ENCODE peak calls at places on chromosomes 3 and 15, in six cellular contexts. A, D, C, J, S and X are unnamed samples.

GRCh38 chr3:126445506-126445905 is 30.2 kb downstream of the ZXDC start:
- DNase-seq in D (no peak), J (no peak), S (no peak), C (no peak), A (no peak), X (no peak)

GRCh38 chr3:5425371-5425770 is 237.9 kb downstream of the EDEM1 start:
- DNase-seq in J (no peak), S (no peak), D (no peak), A (no peak), C (no peak), X (no peak)

GRCh38 chr3:126542340-126543241 is 16.1 kb downstream of the C3orf22 start:
- DNase-seq in C (no peak), J (no peak), D (no peak), A (peak; percentile 57), S (no peak), X (no peak)

GRCh38 chr15:101063891-101064794 is 145.0 kb downstream of the LRRK1 start:
- DNase-seq in J (no peak), A (peak; percentile 64), D (no peak), C (no peak), S (peak; percentile 56), X (no peak)

GRCh38 chr3:168216851-168217250 is 121.1 kb upstream of the GOLIM4 start:
- DNase-seq in J (no peak), D (no peak), S (no peak), A (no peak), C (no peak), X (no peak)

GRCh38 chr3:62938583-62938982 is 63.4 kb upstream of the CADPS start:
- DNase-seq in D (no peak), A (no peak), C (no peak), S (no peak), J (no peak), X (no peak)

GRCh38 chr3:10964537-10965167 is 27.9 kb upstream of the SLC6A1 start:
- DNase-seq in C (no peak), A (no peak), S (no peak), D (no peak), J (no peak), X (no peak)

GRCh38 chr3:12894629-12895028 is 53.3 kb upstream of the RPL32 start:
- DNase-seq in D (no peak), C (no peak), J (no peak), S (no peak), A (no peak), X (no peak)

GRCh38 chr3:114308830-114309229 is 15.0 kb downstream of the TIGIT start:
- DNase-seq in S (no peak), J (no peak), A (no peak), C (no peak), D (peak; percentile 29), X (no peak)

GRCh38 chr3:102481050-102481449 is 46.2 kb downstream of the ZPLD1 start:
- DNase-seq in S (no peak), C (no peak), D (no peak), A (no peak), J (no peak), X (no peak)

GRCh38 chr15:80450811-80451321 is 46.7 kb downstream of the ARNT2 start:
- DNase-seq in S (no peak), D (no peak), A (no peak), C (peak; percentile 95), J (no peak), X (no peak)
- TF ChIP-seq CTCF in S (no peak), D (no peak), A (no peak), C (peak; percentile 8), J (no peak), X (no peak)

DNA sequence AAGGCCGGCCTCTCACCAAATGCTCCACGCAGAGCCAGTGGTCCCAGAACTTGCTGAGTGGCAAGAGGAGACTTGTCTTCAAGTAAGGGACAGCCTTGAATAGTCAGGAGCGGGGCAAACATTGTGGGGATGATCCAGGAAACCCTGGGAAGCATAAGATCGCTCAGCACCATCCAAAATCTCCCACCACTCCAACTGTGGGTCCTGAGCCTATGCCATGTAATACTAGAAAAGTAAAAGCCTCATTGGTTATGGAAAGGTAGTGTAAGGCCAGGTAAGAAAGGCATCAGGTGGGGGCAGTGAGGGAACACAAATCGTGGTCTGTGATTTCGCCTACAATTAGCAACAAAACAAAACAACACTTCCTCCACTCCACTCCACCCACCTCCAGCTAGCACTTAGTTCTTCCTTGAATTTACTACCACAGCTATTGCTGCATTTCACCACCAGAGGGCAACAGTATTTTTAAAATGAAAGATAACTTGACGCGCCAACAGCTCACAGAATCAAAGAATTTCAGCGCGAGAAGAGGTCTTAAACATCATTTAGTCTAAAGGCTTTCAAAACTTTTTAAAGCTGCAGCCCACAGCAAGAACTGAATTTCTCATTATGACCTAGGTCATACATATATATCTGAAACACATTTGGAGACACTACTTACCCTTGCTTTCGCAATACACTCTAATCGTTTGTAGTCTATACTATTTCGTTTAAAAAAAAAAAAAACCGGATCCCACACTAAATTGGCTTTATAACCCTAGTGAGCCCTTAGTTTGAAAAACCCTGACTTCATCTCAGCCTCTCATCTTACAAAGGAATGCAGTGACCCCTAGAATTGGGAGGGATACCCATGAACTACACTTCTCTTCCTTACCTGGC is 4.5 kb downstream of the RARRES1 start:
- DNase-seq in D (peak; percentile 24), J (no peak), C (peak; percentile 74), S (peak; percentile 75), A (no peak), X (no peak)
- H3K4me3 ChIP-seq in D (peak overlapping the region; percentile 11), J (peak overlapping the region; percentile 50), C (no peak overlapping the region), S (no peak overlapping the region), A (no peak overlapping the region), X (no peak overlapping the region)

GRCh38 chr3:3705090-3705775 is 94.0 kb upstream of the LRRN1 start:
- DNase-seq in S (no peak), A (no peak), J (no peak), C (no peak), D (no peak), X (no peak)

GRCh38 chr3:3699407-3699806 is 99.8 kb upstream of the LRRN1 start:
- DNase-seq in C (no peak), D (no peak), A (no peak), J (no peak), S (peak; percentile 15), X (no peak)

GRCh38 chr3:3699816-3700633 is 99.2 kb upstream of the LRRN1 start:
- DNase-seq in C (peak; percentile 43), J (no peak), S (peak; percentile 60), A (no peak), D (no peak), X (no peak)

DNA sequence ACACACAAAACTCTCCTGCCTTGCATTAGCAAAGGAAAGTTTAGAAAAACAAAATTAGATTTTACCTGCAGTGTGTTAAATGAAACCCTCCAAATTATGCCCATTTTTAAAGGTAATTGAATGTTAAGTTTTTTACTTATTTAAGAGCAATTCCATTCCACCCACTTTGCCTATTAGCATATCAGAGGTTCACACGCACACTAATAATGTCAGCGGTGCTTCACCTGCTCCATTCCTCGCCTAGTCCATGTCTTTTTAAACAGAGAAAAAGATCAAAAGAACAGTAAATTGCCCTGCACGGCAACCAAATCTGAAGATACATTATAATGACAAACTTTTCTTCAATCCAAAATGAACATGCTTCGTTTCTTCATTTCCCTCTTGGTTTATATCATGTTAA is 97.3 kb upstream of the LRRN1 start:
- DNase-seq in S (no peak), A (no peak), D (no peak), C (no peak), J (no peak), X (no peak)
- TF ChIP-seq CTCF in S (no peak), A (no peak), D (no peak), C (no peak), J (no peak), X (no peak)

DNA sequence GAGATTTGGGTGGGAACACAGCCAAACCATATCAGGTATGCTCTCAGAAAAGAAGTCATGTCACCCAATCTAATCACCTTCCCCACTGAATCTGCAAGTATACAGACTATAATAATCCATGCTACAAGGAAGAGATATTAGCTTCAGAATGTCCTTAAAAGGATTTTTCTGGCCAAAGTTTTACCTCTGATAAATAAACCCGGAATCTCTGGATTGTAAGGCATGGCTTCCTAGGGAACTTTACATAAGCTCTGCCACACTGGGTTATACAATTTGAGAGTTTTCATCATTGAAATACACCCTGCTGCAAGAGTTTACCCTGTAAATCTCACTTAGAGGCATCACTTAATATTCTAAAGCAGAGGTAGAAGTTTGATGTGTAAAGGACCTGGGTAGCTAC is 330.5 kb upstream of the KCNMB2 start:
- DNase-seq in D (no peak), S (no peak), A (no peak), J (no peak), C (peak; percentile 16), X (peak; percentile 58)
- H3K4me3 ChIP-seq in D (no peak overlapping the region), S (no peak overlapping the region), A (no peak overlapping the region), J (no peak overlapping the region), C (no peak overlapping the region), X (no peak overlapping the region)

GRCh38 chr3:189267981-189268613 is 96.3 kb downstream of the TPRG1 start:
- DNase-seq in S (peak; percentile 5), J (no peak), C (no peak), A (peak; percentile 89), D (no peak), X (no peak)
- TF ChIP-seq CTCF in S (peak; percentile 24), J (no peak), C (peak; percentile 39), A (peak; percentile 77), D (no peak), X (no peak)

GRCh38 chr3:195131149-195131548 is 139.8 kb downstream of the XXYLT1 start:
- DNase-seq in C (no peak), D (no peak), A (no peak), S (no peak), J (no peak), X (no peak)

GRCh38 chr3:195129644-195130492 is 141.1 kb downstream of the XXYLT1 start:
- DNase-seq in D (no peak), J (no peak), S (no peak), A (no peak), C (no peak), X (no peak)

GRCh38 chr3:195126073-195126605 is 144.8 kb downstream of the XXYLT1 start:
- DNase-seq in J (no peak), C (no peak), D (no peak), A (no peak), S (no peak), X (no peak)

GRCh38 chr3:195129072-195129643 is 141.8 kb downstream of the XXYLT1 start:
- DNase-seq in A (no peak), D (no peak), C (no peak), S (no peak), J (no peak), X (no peak)

DNA sequence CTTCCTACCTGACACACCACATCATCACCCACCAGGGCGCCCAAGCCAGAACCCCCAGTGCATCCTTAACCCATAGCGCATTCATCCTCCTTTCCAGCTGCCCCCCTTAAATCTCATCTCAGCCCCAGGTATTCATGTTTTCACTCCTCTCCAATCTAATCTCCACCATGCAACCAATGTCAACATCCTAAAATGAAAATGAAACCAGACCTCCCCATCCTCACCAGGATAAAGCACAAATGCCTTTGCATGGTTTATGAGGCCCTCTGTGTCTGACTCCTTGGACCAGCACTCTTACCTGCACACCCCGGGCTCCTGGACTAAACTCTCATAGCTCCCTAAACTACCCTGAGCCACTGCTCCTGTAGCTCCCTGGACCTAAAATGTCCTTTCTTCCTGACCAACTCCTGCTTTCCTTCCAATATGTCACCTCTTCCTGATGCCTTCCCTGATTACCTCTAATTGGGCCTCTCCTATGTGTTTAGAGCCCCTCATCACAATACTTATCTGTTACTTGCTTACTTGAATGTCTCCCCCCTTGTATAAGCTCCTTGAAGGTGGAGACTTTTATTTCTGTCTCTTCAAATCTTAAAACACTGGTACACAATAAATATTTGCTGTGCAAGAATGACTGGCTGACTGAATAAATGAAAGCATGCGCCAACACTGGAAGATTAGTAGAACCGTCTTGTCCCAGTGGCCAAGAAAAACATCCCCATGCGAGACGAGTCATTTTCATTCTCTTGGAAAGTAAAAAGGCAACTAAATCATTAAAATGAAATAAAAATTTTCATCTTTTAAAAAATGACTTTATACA is 142.5 kb downstream of the XXYLT1 start:
- DNase-seq in C (no peak), J (no peak), D (no peak), S (no peak), A (no peak), X (no peak)
- H3K4me3 ChIP-seq in C (no peak overlapping the region), J (no peak overlapping the region), D (no peak overlapping the region), S (no peak overlapping the region), A (no peak overlapping the region), X (no peak overlapping the region)

GRCh38 chr15:76787273-76787672 is 117.9 kb downstream of the SCAPER start:
- DNase-seq in S (no peak), D (no peak), J (no peak), C (no peak), A (no peak), X (no peak)
- TF ChIP-seq CTCF in S (no peak), D (no peak), J (no peak), C (no peak), A (no peak), X (no peak)